ENCODE peak calls at places on chromosomes 16 and 17, in seven cellular contexts. U, M, F, I, J, L and E are unnamed samples.

GRCh38 chr17:416293-417206 is 63.9 kb upstream of the RPH3AL start:
- DNase-seq in U (peak), M (no peak), F (no peak), I (peak), J (no peak), L (no peak), E (no peak)

GRCh38 chr16:47687694-47688093 is 226.6 kb downstream of the PHKB start:
- DNase-seq in U (no peak), M (peak), F (no peak), I (no peak), J (no peak), L (no peak), E (no peak)

GRCh38 chr17:32783602-32784001 is 93.3 kb downstream of the MYO1D start:
- DNase-seq in U (no peak), M (peak), F (no peak), I (no peak), J (peak), L (no peak), E (no peak)

GRCh38 chr16:67035364-67035763 is 6.4 kb downstream of the CBFB start:
- DNase-seq in U (no peak), M (no peak), F (no peak), I (no peak), J (no peak), L (no peak), E (no peak)

GRCh38 chr17:31413871-31414589 is 22.6 kb downstream of the RAB11FIP4 start:
- DNase-seq in U (no peak), M (peak), F (no peak), I (no peak), J (no peak), L (no peak), E (no peak)

GRCh38 chr16:81661082-81661481 is 118.0 kb upstream of the PLCG2 start:
- DNase-seq in U (no peak), M (no peak), F (no peak), I (no peak), J (no peak), L (no peak), E (no peak)

GRCh38 chr17:39325528-39326240 is 75.7 kb downstream of the FBXL20 start:
- DNase-seq in U (no peak), M (no peak), F (no peak), I (no peak), J (no peak), L (no peak), E (no peak)

GRCh38 chr17:12765544-12765943 is 23.8 kb upstream of the ARHGAP44 start:
- DNase-seq in U (peak), M (peak), F (no peak), I (no peak), J (no peak), L (peak), E (no peak)

GRCh38 chr17:7846765-7847661 is 7.9 kb upstream of the TMEM88 start:
- DNase-seq in U (no peak), M (no peak), F (no peak), I (no peak), J (no peak), L (peak), E (no peak)

GRCh38 chr16:74623214-74623842 is 16.4 kb upstream of the GLG1 start:
- DNase-seq in U (peak), M (peak), F (no peak), I (no peak), J (peak), L (no peak), E (no peak)

GRCh38 chr17:16988749-16989229 is 16.9 kb upstream of the TNFRSF13B start:
- DNase-seq in U (no peak), M (no peak), F (no peak), I (peak), J (no peak), L (no peak), E (no peak)

GRCh38 chr17:72466199-72466598 is 345.4 kb downstream of the SOX9 start:
- DNase-seq in U (peak), M (peak), F (no peak), I (no peak), J (peak), L (no peak), E (no peak)

GRCh38 chr17:48571024-48571818 is 6.9 kb downstream of the HOXB4 start:
- DNase-seq in U (no peak), M (peak), F (no peak), I (no peak), J (no peak), L (no peak), E (no peak)

GRCh38 chr17:31147507-31148202 is 52.9 kb downstream of the NF1 start:
- DNase-seq in U (no peak), M (no peak), F (no peak), I (no peak), J (no peak), L (no peak), E (no peak)

GRCh38 chr17:9389116-9389515 is 186.5 kb downstream of the STX8 start:
- DNase-seq in U (no peak), M (peak), F (no peak), I (no peak), J (peak), L (no peak), E (no peak)

GRCh38 chr16:72400257-72401078 is 228.5 kb upstream of the PMFBP1 start:
- DNase-seq in U (no peak), M (peak), F (no peak), I (no peak), J (peak), L (peak), E (no peak)

GRCh38 chr17:13728751-13729150 is 127.0 kb upstream of the HS3ST3A1 start:
- DNase-seq in U (no peak), M (peak), F (no peak), I (no peak), J (no peak), L (no peak), E (no peak)

GRCh38 chr17:5194346-5194745 is 2.7 kb upstream of the ZNF594 start:
- DNase-seq in U (no peak), M (no peak), F (no peak), I (no peak), J (no peak), L (no peak), E (no peak)

GRCh38 chr17:64992325-64992802 is 64.2 kb downstream of the GNA13 start:
- DNase-seq in U (no peak), M (peak), F (peak), I (no peak), J (peak), L (peak), E (no peak)

GRCh38 chr17:9669551-9670008 is 24.3 kb downstream of the USP43 start:
- DNase-seq in U (peak), M (no peak), F (peak), I (no peak), J (no peak), L (no peak), E (no peak)

GRCh38 chr17:7633093-7633492 is 3.2 kb downstream of the SHBG start:
- DNase-seq in U (no peak), M (no peak), F (no peak), I (no peak), J (peak), L (no peak), E (no peak)

GRCh38 chr17:33521784-33522183 is 228.7 kb upstream of the ASIC2 start:
- DNase-seq in U (no peak), M (no peak), F (no peak), I (no peak), J (no peak), L (peak), E (no peak)

GRCh38 chr17:31537558-31537957 is 146.1 kb downstream of the RAB11FIP4 start:
- DNase-seq in U (peak), M (peak), F (peak), I (peak), J (no peak), L (no peak), E (no peak)

GRCh38 chr17:11742891-11743290 is 144.6 kb downstream of the DNAH9 start:
- DNase-seq in U (no peak), M (no peak), F (no peak), I (no peak), J (no peak), L (no peak), E (no peak)

GRCh38 chr17:1083451-1084187 is 86.7 kb downstream of the TIMM22 start:
- DNase-seq in U (peak), M (no peak), F (no peak), I (no peak), J (no peak), L (no peak), E (no peak)

GRCh38 chr17:57326764-57327163 is 70.4 kb downstream of the MSI2 start:
- DNase-seq in U (no peak), M (no peak), F (no peak), I (no peak), J (no peak), L (no peak), E (no peak)

GRCh38 chr16:79366635-79367034 is 233.9 kb downstream of the MAF start:
- DNase-seq in U (no peak), M (no peak), F (no peak), I (no peak), J (no peak), L (no peak), E (no peak)

DNA sequence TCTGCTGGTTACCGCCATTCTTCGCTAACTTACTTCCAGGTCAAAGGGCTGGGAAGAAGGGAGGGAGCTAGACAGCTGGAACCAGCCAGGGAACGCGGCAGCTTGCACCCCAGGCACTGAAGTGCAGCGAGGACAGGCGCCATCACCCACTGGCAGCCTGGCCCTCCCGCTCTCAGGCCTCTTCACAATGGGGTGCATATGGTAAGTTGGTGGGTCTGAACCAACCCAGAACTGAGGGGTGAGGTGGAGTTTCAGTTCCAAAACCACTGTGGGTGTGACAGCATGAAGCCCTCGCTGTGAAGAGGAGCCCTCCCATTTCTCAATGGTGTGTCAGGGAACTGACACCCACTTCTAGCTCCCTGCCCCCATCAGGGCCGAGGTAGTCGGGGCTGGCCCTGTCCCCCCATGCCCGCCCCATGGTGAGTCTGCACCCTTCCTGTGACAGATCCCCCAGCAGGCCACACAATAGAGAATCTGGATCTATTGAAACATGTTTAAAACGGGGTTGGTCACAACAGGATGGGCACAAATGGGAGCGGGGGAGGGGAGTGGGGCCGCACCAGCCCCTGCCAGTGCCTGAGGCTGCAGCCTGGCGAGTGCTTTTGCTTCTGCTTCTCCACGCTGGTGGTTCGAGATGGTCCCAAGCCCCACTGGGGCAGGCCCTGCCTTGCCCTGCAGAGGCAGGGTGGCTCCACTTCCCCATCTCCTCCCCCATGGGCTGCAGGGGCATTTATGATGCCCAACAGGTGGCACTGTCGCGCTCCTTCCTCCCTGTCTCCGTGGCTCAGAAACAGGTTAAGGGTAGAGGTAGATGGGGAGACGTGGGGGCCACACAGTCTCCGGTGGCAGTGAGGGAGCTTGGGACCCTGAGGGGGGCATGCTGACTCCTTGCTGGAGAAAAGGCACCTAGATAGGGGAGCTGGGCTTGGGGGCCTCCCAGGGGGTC is 2.3 kb downstream of the LIMD2 start:
- DNase-seq in U (peak), M (no peak), F (no peak), I (peak), J (peak), L (peak), E (no peak)
- H3K4me3 ChIP-seq in U (peak), M (no peak), F (peak), I (peak), J (no peak), L (peak), E (no peak)

GRCh38 chr17:63832455-63832854 is 5.0 kb upstream of the FTSJ3 start:
- DNase-seq in U (no peak), M (no peak), F (no peak), I (no peak), J (no peak), L (no peak), E (no peak)
- TF ChIP-seq POLR2A in U (no peak), M (no peak), F (no peak), I (no peak), J (no peak), L (no peak), E (no peak)

GRCh38 chr17:71107136-71107535 is 937.8 kb downstream of the KCNJ2 start:
- DNase-seq in U (no peak), M (no peak), F (no peak), I (no peak), J (no peak), L (no peak), E (no peak)
- H3K4me3 ChIP-seq in U (no peak), M (no peak), F (no peak), I (no peak), J (no peak), L (no peak), E (no peak)

GRCh38 chr16:1438229-1439057 is 5.9 kb downstream of the CCDC154 start:
- DNase-seq in U (no peak), M (no peak), F (no peak), I (no peak), J (no peak), L (no peak), E (no peak)
- TF ChIP-seq POLR2A in U (no peak), M (no peak), F (no peak), I (no peak), J (no peak), L (no peak), E (no peak)

DNA sequence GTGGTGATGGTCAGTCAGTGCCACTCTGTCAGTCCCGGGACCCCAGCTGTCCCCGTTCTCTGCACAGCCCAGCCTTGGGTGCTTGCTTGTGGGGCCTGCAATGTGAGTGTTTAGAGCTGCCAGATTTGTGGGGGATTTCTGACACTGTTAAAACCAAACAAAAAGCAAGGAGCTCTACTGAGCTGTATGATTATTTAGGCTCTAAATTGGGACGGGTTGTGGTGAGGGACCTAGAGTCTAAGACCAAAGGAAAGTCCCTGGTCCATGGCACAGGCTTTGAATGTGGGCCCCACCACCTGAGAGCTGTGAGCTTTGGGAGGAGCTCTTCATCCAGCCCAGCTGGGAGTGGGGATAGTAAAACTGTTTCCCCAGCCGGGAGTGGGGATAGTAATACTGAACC is 63.3 kb downstream of the KSR1 start:
- DNase-seq in U (no peak), M (no peak), F (no peak), I (no peak), J (no peak), L (no peak), E (no peak)
- H3K4me3 ChIP-seq in U (no peak), M (no peak), F (no peak), I (no peak), J (no peak), L (no peak), E (no peak)

DNA sequence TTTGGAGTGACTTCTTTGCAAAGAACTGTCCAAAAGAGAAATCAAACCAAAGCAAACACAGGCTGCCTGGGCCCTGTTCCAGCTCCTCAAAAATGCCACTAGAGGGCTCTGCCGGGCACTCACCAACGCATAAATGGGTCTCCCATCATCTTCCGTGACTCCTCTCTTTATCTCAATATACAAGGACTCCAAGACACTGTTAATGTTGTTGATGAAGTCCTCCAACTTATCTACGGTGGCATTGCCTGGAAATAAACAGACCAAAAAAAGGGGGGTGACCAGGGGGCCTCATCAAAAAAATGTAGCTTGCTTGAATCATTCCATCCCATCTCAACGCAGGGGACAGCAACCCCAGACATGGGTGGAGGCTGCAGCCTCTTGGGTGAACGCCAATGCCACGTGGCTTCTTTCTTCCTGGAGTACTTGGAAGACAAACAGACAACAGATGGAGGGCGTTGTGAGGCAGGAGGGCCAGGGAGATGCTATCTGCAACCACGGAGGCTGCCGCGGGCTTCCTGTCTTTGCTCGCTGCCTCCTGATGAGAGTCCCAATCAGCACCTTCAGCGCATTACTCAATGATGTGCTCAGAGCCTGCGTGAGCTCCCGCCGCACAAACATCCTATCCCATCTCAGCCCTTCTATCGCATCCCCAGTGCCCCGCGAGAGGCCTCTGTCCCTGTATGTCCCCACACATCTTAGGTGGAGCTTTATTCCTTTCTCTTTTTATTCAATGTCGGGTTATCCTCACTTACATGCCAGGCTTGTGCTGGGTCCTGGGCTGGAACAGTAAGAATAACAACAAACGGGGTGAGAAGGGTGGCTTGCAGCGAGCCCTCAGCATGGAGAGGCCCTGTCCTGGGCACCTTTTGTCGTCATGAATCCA is 32.0 kb downstream of the KDM8 start:
- DNase-seq in U (peak), M (peak), F (peak), I (peak), J (peak), L (peak), E (peak)
- TF ChIP-seq POLR2A in U (no peak), M (no peak), F (no peak), I (peak), J (no peak), L (no peak), E (peak)

GRCh38 chr17:15408803-15409202 is 58.6 kb downstream of the CDRT4 start:
- DNase-seq in U (no peak), M (no peak), F (no peak), I (no peak), J (no peak), L (no peak), E (no peak)
- H3K4me3 ChIP-seq in U (no peak), M (no peak), F (no peak), I (no peak), J (no peak), L (no peak), E (no peak)

GRCh38 chr17:28576758-28577465 is at the start of gene ALDOC:
- DNase-seq in U (peak), M (peak), F (peak), I (peak), J (peak), L (peak), E (peak)
- TF ChIP-seq POLR2A in U (no peak), M (peak), F (peak), I (peak), J (peak), L (peak), E (peak)

GRCh38 chr17:46986401-46986800 is 7.3 kb upstream of the RPRML start:
- DNase-seq in U (no peak), M (no peak), F (no peak), I (no peak), J (no peak), L (no peak), E (no peak)

GRCh38 chr17:46982577-46982976 is 3.5 kb upstream of the RPRML start:
- DNase-seq in U (no peak), M (no peak), F (no peak), I (no peak), J (peak), L (no peak), E (no peak)

GRCh38 chr17:46983782-46984181 is 4.7 kb upstream of the RPRML start:
- DNase-seq in U (no peak), M (no peak), F (no peak), I (no peak), J (no peak), L (no peak), E (no peak)

GRCh38 chr17:46984892-46985291 is 5.8 kb upstream of the RPRML start:
- DNase-seq in U (peak), M (no peak), F (no peak), I (no peak), J (peak), L (no peak), E (no peak)

DNA sequence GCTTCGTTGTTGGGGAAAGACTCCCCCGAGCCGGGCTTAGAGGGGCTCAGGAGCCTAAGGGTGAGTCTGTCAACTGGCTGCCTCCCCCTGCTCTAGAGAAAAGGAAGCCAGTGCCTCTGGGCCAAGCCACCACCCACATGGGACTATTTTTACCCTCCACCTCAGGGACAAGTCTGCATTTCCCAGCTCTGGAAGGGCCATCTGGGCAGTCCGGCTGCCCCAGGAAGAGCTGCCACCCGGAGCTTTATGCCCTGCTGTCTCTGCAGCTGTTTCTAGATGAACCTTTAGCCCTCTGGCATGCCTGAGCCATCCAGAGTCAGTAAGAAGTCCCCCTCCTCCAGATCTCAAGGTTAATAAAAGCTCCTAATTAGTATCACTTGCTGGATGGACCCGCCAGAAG is 5.3 kb upstream of the RPRML start:
- DNase-seq in U (no peak), M (no peak), F (no peak), I (no peak), J (no peak), L (no peak), E (no peak)
- H3K4me3 ChIP-seq in U (no peak), M (no peak), F (no peak), I (no peak), J (no peak), L (no peak), E (no peak)